ENCODE peak calls at places on chromosome 20, in eight cellular contexts. V is AG04449, Z is hepatocyte, U is chondrocyte, K is AG04450, F is A549, T is heart right ventricle, I is right lobe of liver. X is an unnamed sample.

GRCh38 chr20:17617212-17617867 is 47.5 kb downstream of the DSTN start:
- DNase-seq in V (no peak), Z (peak), U (peak), K (no peak), F (peak), T (no peak), I (peak), X (peak)

GRCh38 chr20:59144831-59145196 is 18.8 kb upstream of the ZNF831 start:
- DNase-seq in V (no peak), Z (no peak), U (no peak), K (no peak), F (no peak), T (no peak), I (no peak), X (no peak)

GRCh38 chr20:58141496-58141895 is 87.0 kb downstream of the ANKRD60 start:
- DNase-seq in V (no peak), Z (no peak), U (no peak), K (no peak), F (no peak), T (no peak), I (no peak), X (no peak)

GRCh38 chr20:43840382-43841070 is 74.1 kb upstream of the TOX2 start:
- DNase-seq in V (no peak), Z (no peak), U (no peak), K (no peak), F (peak), T (no peak), I (no peak), X (no peak)

GRCh38 chr20:45456632-45457031 is 12.9 kb upstream of the WFDC2 start:
- DNase-seq in V (no peak), Z (peak), U (no peak), K (no peak), F (no peak), T (no peak), I (no peak), X (peak)

GRCh38 chr20:43538855-43539700 is 19.7 kb upstream of the SGK2 start:
- DNase-seq in V (no peak), Z (no peak), U (no peak), K (no peak), F (no peak), T (no peak), I (peak), X (no peak)

GRCh38 chr20:11502051-11502450 is 415.6 kb upstream of the BTBD3 start:
- DNase-seq in V (no peak), Z (no peak), U (no peak), K (no peak), F (no peak), T (no peak), I (no peak), X (no peak)

GRCh38 chr20:2248837-2249236 is 47.0 kb upstream of the TGM3 start:
- DNase-seq in V (no peak), Z (no peak), U (no peak), K (no peak), F (no peak), T (no peak), I (no peak), X (no peak)

GRCh38 chr20:35317416-35317815 is 25.2 kb upstream of the FAM83C start:
- DNase-seq in V (peak), Z (no peak), U (no peak), K (no peak), F (no peak), T (no peak), I (no peak), X (no peak)

GRCh38 chr20:634526-634925 is 18.5 kb downstream of the SRXN1 start:
- DNase-seq in V (no peak), Z (no peak), U (no peak), K (no peak), F (no peak), T (no peak), I (no peak), X (no peak)

GRCh38 chr20:52637201-52637600 is 335.0 kb upstream of the TSHZ2 start:
- DNase-seq in V (no peak), Z (no peak), U (no peak), K (no peak), F (no peak), T (no peak), I (no peak), X (no peak)

GRCh38 chr20:33814238-33814712 is 3.1 kb downstream of the CHMP4B start:
- DNase-seq in V (no peak), Z (no peak), U (no peak), K (no peak), F (no peak), T (no peak), I (no peak), X (peak)

GRCh38 chr20:58818585-58819285 is 32.0 kb downstream of the GNAS-AS1 start:
- DNase-seq in V (peak), Z (no peak), U (no peak), K (peak), F (no peak), T (no peak), I (no peak), X (no peak)

GRCh38 chr20:44780226-44780625 is 30.1 kb downstream of the RIMS4 start:
- DNase-seq in V (no peak), Z (peak), U (no peak), K (peak), F (peak), T (peak), I (no peak), X (no peak)

GRCh38 chr20:59606566-59606965 is 2.2 kb downstream of the PHACTR3 start:
- DNase-seq in V (no peak), Z (no peak), U (no peak), K (no peak), F (no peak), T (no peak), I (no peak), X (no peak)

GRCh38 chr20:58100731-58101356 is 127.6 kb downstream of the ANKRD60 start:
- DNase-seq in V (no peak), Z (no peak), U (no peak), K (no peak), F (no peak), T (no peak), I (no peak), X (no peak)

GRCh38 chr20:373171-373890 is 7.2 kb upstream of the TRIB3 start:
- DNase-seq in V (no peak), Z (peak), U (no peak), K (no peak), F (peak), T (peak), I (peak), X (no peak)

GRCh38 chr20:20491110-20491783 is 123.3 kb downstream of the INSM1 start:
- DNase-seq in V (no peak), Z (no peak), U (no peak), K (no peak), F (no peak), T (no peak), I (no peak), X (no peak)

GRCh38 chr20:63500902-63501817 is 2.3 kb upstream of the EEF1A2 start:
- DNase-seq in V (no peak), Z (no peak), U (peak), K (no peak), F (no peak), T (no peak), I (no peak), X (no peak)

GRCh38 chr20:20365593-20365992 is 2.3 kb upstream of the INSM1 start:
- DNase-seq in V (no peak), Z (no peak), U (no peak), K (no peak), F (no peak), T (no peak), I (no peak), X (no peak)

GRCh38 chr20:34536798-34537394 is 20.7 kb downstream of the DYNLRB1 start:
- DNase-seq in V (no peak), Z (no peak), U (no peak), K (no peak), F (no peak), T (peak), I (peak), X (peak)

GRCh38 chr20:51195419-51195901 is 172.6 kb upstream of the KCNG1 start:
- DNase-seq in V (no peak), Z (no peak), U (no peak), K (no peak), F (no peak), T (no peak), I (no peak), X (no peak)

GRCh38 chr20:24732076-24732475 is 217.0 kb upstream of the CST7 start:
- DNase-seq in V (no peak), Z (no peak), U (no peak), K (no peak), F (no peak), T (no peak), I (no peak), X (no peak)

GRCh38 chr20:60102665-60103210 is 144.5 kb downstream of the CDH26 start:
- DNase-seq in V (no peak), Z (no peak), U (no peak), K (no peak), F (no peak), T (no peak), I (no peak), X (peak)

GRCh38 chr20:50220894-50221266 is 30.2 kb downstream of the CEBPB start:
- DNase-seq in V (no peak), Z (no peak), U (no peak), K (no peak), F (no peak), T (no peak), I (no peak), X (no peak)

GRCh38 chr20:17843246-17844132 is 125.1 kb downstream of the SNX5 start:
- DNase-seq in V (peak), Z (no peak), U (no peak), K (peak), F (no peak), T (peak), I (no peak), X (no peak)

GRCh38 chr20:36214684-36215256 is 21.5 kb upstream of the AAR2 start:
- DNase-seq in V (no peak), Z (peak), U (no peak), K (peak), F (peak), T (no peak), I (no peak), X (no peak)

GRCh38 chr20:56781108-56781739 is 152.1 kb downstream of the TFAP2C start:
- DNase-seq in V (no peak), Z (no peak), U (peak), K (no peak), F (no peak), T (no peak), I (no peak), X (no peak)

GRCh38 chr20:47370214-47370613 is 13.7 kb upstream of the ZMYND8 start:
- DNase-seq in V (no peak), Z (no peak), U (no peak), K (no peak), F (no peak), T (no peak), I (no peak), X (no peak)
- TF ChIP-seq CTCF in V (no peak), Z (no peak), U (no peak), K (no peak), F (no peak), T (no peak), I (no peak), X (no peak)

GRCh38 chr20:61875221-61875885 is 190.3 kb downstream of the TAF4 start:
- DNase-seq in V (no peak), Z (no peak), U (no peak), K (no peak), F (no peak), T (no peak), I (no peak), X (no peak)
- TF ChIP-seq CTCF in V (no peak), Z (no peak), U (no peak), K (no peak), F (no peak), T (no peak), I (no peak), X (no peak)

DNA sequence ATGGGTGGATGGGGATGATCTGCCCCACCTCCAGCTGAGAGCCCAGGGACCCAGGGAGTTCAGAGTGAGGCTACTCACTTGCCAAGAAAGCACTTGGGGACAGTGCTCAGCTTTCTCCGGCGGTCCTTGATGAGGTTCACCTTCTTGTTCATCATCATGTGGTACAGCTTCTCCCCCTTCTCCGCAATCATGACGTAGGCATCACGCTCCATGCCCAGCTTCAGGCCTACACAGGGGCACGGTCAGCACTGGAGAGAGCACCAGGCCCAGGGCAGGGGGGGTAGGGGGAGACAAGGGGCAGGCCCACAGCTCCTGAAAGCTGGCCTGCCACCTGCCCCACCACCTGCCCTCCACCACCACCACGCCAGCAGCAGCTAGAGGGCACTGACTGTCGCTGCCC is 139.2 kb downstream of the PREX1 start:
- DNase-seq in V (no peak), Z (no peak), U (no peak), K (no peak), F (no peak), T (no peak), I (no peak), X (no peak)
- TF ChIP-seq CTCF in V (no peak), Z (no peak), U (no peak), K (no peak), F (no peak), T (no peak), I (no peak), X (no peak)

DNA sequence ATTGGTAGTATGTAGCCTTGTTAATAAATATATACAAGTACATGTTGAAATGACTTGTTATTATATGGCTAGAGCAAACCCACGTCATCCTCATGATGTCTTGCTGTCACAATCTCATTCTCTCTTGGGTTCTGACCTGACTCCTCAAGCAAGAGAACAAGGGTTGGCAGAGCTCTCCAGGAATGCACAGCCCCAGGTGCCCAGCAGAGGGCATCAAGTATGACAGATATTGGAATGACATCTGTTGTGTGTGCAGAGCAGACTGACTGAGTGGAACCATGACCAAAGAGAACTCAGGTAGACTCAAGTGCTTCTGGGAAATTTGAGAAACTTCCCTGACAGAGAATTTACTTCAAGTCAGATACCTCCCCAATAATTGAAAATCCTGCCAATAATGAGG is 90.6 kb downstream of the PAX1 start:
- DNase-seq in V (no peak), Z (no peak), U (no peak), K (no peak), F (no peak), T (no peak), I (no peak), X (no peak)
- TF ChIP-seq CTCF in V (no peak), Z (no peak), U (no peak), K (no peak), F (no peak), T (no peak), I (no peak), X (no peak)

DNA sequence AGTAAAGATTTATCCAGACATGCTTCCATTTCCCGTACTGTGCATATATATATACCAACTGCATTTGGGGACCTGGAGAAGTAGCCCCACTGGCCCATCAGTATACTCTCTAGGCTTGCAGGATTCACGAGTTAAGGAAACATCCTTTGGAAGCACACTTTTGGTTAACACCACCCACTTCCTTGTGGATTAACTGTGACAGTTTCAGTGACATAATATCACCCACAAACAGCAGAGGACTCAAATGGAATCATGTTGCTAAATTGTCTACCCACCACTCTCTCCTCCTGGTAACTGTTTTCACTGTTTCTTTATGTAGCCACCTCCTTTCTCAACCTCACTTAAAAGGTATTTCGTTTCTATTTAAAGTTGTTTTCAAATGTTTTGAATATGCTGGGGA is 55.0 kb downstream of the PROKR2 start:
- DNase-seq in V (no peak), Z (no peak), U (no peak), K (no peak), F (no peak), T (no peak), I (no peak), X (no peak)
- TF ChIP-seq CTCF in V (no peak), Z (no peak), U (no peak), K (no peak), F (no peak), T (no peak), I (no peak), X (no peak)

DNA sequence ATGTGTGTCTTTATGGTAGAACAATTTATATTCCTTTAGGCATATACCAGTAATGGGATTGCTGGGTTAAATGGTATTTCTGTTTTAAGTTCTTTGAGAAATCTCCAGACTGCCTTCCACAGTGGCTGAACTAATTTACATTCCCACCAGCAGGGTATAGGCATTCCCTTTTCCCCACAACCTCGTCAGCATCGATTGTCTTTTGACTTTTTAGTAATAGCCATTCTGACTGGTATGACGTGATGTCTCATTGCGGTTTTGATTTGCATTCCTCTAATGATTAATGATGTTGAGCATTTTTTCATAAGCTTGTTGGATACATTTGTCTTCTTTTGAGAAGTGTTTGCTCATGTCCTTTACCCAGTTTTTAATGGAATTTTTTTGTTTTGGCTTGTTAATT is 5.3 kb upstream of the TASP1 start:
- DNase-seq in V (no peak), Z (no peak), U (no peak), K (no peak), F (no peak), T (no peak), I (no peak), X (no peak)
- TF ChIP-seq CTCF in V (no peak), Z (no peak), U (peak), K (no peak), F (no peak), T (no peak), I (no peak), X (no peak)

DNA sequence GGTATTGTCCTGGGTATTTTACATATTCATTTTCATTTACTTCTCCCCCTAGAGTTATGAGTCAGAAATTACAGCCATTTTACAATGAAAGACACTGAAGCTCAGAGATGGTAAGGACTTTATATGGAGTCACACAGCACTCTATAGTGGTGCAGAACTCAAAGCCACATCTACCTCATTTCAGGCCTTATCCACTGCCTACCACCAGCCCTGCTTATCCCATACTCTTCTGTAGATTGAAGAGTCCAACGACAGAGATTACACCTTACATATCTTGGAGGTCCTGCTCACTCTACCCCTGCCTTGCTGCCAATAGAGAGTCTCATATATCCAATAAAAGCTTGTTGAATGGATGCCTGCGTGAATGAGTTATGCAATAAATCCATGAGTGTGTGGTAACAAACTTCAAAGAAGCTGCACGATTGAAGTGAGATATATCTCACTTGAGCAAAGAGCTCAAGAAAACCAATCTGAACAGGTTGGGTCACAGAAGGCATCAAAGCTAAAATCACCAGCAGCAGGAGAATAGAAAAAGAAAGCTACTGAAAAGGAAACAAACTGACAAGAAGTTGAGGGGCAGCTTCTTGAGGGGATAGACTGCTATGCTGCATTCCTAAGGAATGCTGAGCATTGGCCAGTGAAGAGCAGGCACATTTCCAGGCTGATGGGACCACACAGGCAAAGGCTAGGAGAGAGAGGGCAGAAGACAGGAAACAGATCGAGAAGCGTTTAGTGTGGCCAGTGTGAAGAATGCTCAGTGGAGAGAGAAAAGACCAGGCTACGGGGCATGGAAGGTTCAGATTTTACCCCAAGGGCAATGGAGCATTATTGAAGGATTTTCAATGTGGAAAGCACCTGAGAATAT is 585.6 kb downstream of the DHX35 start:
- DNase-seq in V (no peak), Z (no peak), U (no peak), K (no peak), F (no peak), T (no peak), I (no peak), X (no peak)
- TF ChIP-seq CTCF in V (no peak), Z (no peak), U (peak), K (no peak), F (no peak), T (no peak), I (no peak), X (no peak)

DNA sequence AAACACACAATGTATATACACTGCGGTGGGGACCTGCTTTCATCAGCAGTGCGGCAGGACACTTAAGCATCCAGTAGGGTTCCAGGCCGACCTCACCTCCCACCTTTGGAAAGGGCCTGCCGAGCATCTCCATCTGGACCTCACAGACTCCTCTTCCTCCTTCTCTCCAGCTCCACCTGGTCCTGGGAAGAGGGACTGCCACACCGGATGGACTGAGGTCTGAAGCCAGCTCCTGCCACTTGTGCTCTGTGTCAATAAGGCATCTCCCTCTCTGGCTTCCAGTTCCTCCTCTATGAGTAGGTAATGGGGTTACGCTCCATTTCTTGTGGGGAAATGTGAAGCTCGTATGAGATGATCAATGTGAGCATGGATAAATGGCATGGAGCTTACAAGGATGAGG is 19.1 kb upstream of the NNAT start:
- DNase-seq in V (no peak), Z (no peak), U (no peak), K (no peak), F (peak), T (no peak), I (no peak), X (no peak)
- TF ChIP-seq CTCF in V (no peak), Z (no peak), U (no peak), K (no peak), F (no peak), T (no peak), I (no peak), X (no peak)

DNA sequence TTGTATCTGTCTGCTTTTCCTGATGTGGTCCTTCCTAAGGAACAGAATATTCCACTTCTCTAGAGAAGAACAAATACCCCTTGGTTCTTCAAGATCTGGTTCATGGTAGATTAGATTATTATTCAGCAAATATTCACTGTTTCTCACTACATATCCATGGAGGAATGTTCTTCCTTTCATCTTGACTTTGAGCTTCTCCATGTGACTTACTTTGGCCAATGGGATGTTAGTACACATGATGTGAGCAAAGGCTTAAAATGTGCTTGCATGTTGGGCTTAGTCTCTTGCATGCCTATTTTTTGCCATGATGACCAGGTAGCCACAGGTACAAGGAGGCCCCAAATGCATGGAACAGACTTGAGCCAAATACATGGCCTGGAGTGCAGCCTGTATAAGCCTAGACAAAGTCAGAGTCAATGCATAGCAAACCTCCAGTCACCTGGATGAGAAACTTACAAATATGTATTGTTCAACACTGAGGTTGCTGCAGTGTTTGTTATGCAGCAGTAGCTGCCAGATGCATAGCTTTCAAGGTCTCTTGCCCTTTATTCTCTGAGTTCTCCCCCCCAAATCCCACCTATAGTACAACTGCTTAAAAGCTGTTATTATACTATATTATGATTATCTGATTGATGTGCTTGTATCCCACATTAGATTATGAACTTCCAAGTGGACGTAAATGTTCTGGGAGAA is 50.0 kb upstream of the CHD6 start:
- DNase-seq in V (no peak), Z (no peak), U (no peak), K (no peak), F (no peak), T (no peak), I (no peak), X (no peak)
- TF ChIP-seq CTCF in V (no peak), Z (no peak), U (no peak), K (no peak), F (no peak), T (no peak), I (no peak), X (no peak)

X was measured in mucosa of descending colon.